ENCODE peak calls at places on chromosome 18, in six cellular contexts. Y, X, C, M, B and S are unnamed samples.
A peak's percentile ranks its signal among the peaks of the same experiment; 100 is the strongest.

GRCh38 chr18:3607309-3608098 is 157.5 kb downstream of the TGIF1 start:
- DNase-seq in X (no peak), M (no peak), Y (no peak), B (peak; percentile 31), C (no peak), S (no peak)

GRCh38 chr18:44954256-44954655 is 273.6 kb downstream of the SETBP1 start:
- DNase-seq in C (no peak), B (no peak), M (no peak), Y (no peak), X (no peak), S (no peak)

GRCh38 chr18:77061946-77062517 is 70.6 kb downstream of the MBP start:
- DNase-seq in C (no peak), Y (no peak), X (no peak), M (no peak), B (no peak), S (no peak)

GRCh38 chr18:54357082-54357659 is 487 bp downstream of the STARD6 start:
- DNase-seq in Y (no peak), C (no peak), B (no peak), X (no peak), M (no peak), S (no peak)

GRCh38 chr18:13500891-13501887 is 225.2 kb downstream of the FAM210A start:
- DNase-seq in M (peak; percentile 62), C (no peak), X (no peak), Y (peak; percentile 67), B (no peak), S (peak; percentile 63)

GRCh38 chr18:21289843-21290242 is 47.8 kb downstream of the GREB1L start:
- DNase-seq in M (no peak), X (no peak), Y (no peak), B (no peak), C (no peak), S (no peak)

GRCh38 chr18:32175265-32175664 is 14.6 kb upstream of the MEP1B start:
- DNase-seq in C (no peak), B (no peak), M (no peak), X (no peak), Y (no peak), S (no peak)

GRCh38 chr18:65091737-65092329 is 659.0 kb upstream of the CDH7 start:
- DNase-seq in C (no peak), X (no peak), Y (no peak), M (no peak), B (peak; percentile 1), S (peak; percentile 22)

GRCh38 chr18:77132369-77133050 is at the start of gene MBP:
- DNase-seq in X (peak; percentile 94), M (no peak), Y (peak; percentile 59), B (no peak), C (peak; percentile 85), S (peak; percentile 27)

GRCh38 chr18:59691996-59692395 is 5.2 kb downstream of the CCBE1 start:
- DNase-seq in Y (no peak), X (no peak), C (no peak), B (no peak), M (no peak), S (no peak)

GRCh38 chr18:51425475-51425874 is 228.0 kb upstream of the MEX3C start:
- DNase-seq in B (no peak), M (no peak), X (no peak), C (no peak), Y (no peak), S (no peak)

GRCh38 chr18:77099501-77100370 is 32.8 kb downstream of the MBP start:
- DNase-seq in C (peak; percentile 69), M (no peak), B (no peak), Y (no peak), X (no peak), S (no peak)

GRCh38 chr18:57927511-57927910 is 116.5 kb upstream of the NEDD4L start:
- DNase-seq in C (no peak), B (no peak), Y (no peak), X (no peak), M (no peak), S (no peak)

GRCh38 chr18:68701353-68701752 is 13.6 kb downstream of the TMX3 start:
- DNase-seq in C (no peak), B (no peak), M (no peak), X (no peak), Y (no peak), S (no peak)

GRCh38 chr18:68703326-68703725 is 11.6 kb downstream of the TMX3 start:
- DNase-seq in M (no peak), B (no peak), X (no peak), Y (no peak), C (no peak), S (no peak)

GRCh38 chr18:68694316-68694715 is 20.6 kb downstream of the TMX3 start:
- DNase-seq in C (no peak), B (no peak), Y (no peak), X (no peak), M (no peak), S (no peak)

GRCh38 chr18:68696937-68697336 is 18.0 kb downstream of the TMX3 start:
- DNase-seq in Y (no peak), B (no peak), X (no peak), M (no peak), C (no peak), S (no peak)

DNA sequence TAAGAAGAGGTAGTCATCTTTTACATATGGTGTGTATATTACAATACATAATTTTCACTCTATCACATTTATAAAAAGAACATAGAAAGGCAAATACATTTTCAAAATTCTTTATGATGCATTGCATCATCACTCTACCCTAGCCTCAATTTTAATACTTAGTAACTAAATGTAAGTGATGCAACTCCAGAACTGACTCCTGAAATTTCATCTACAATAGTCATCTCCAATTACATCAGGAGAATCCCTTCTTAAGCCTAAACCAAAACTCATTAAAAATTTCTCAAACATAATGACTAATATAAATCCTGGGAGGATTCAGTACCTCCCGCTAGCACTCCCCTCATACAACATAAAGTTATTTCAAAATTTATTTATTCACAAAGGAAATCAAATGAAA is 15.9 kb downstream of the TMX3 start:
- DNase-seq in M (peak; percentile 70), Y (no peak), X (no peak), C (no peak), B (no peak), S (peak; percentile 75)
- H3K4me1 ChIP-seq in M (no peaks in the 10 kb centered on the region), Y (no peaks in the 10 kb centered on the region), X (no peaks in the 10 kb centered on the region), C (no peaks in the 10 kb centered on the region), B (no peaks in the 10 kb centered on the region), S (no peaks in the 10 kb centered on the region)

GRCh38 chr18:63292844-63293683 is 26.5 kb downstream of the BCL2 start:
- DNase-seq in B (no peak), C (peak; percentile 72), Y (no peak), X (no peak), M (no peak), S (no peak)

GRCh38 chr18:63286926-63287325 is 32.6 kb downstream of the BCL2 start:
- DNase-seq in B (no peak), C (no peak), X (no peak), M (no peak), Y (no peak), S (no peak)

GRCh38 chr18:63293930-63294329 is 25.6 kb downstream of the BCL2 start:
- DNase-seq in C (no peak), M (no peak), B (no peak), X (no peak), Y (no peak), S (no peak)

GRCh38 chr18:63291278-63291677 is 28.3 kb downstream of the BCL2 start:
- DNase-seq in X (no peak), B (no peak), C (no peak), M (no peak), Y (no peak), S (no peak)

GRCh38 chr18:63290456-63291200 is 28.9 kb downstream of the BCL2 start:
- DNase-seq in B (no peak), X (no peak), M (no peak), Y (peak; percentile 37), C (peak; percentile 84), S (no peak)
- H3K4me1 ChIP-seq in B (no peaks in the 10 kb centered on the region), X (peaks cover 29% of the 10 kb centered on the region), M (peaks cover 18% of the 10 kb centered on the region), Y (no peaks in the 10 kb centered on the region), C (peaks cover 67% of the 10 kb centered on the region), S (no peaks in the 10 kb centered on the region)

GRCh38 chr18:55433688-55434087 is 154.3 kb downstream of the TCF4 start:
- DNase-seq in C (no peak), M (no peak), Y (no peak), B (no peak), X (no peak), S (no peak)
- H3K4me1 ChIP-seq in C (no peaks in the 10 kb centered on the region), M (peaks cover 19% of the 10 kb centered on the region), Y (no peaks in the 10 kb centered on the region), B (peaks cover 12% of the 10 kb centered on the region), X (peaks cover 5% of the 10 kb centered on the region), S (peaks cover 15% of the 10 kb centered on the region)

GRCh38 chr18:11749305-11749704 is 60.2 kb downstream of the GNAL start:
- DNase-seq in Y (no peak), C (no peak), X (no peak), B (no peak), M (no peak), S (no peak)

GRCh38 chr18:11750581-11751304 is 61.7 kb downstream of the GNAL start:
- DNase-seq in B (no peak), C (no peak), M (no peak), Y (no peak), X (no peak), S (no peak)

GRCh38 chr18:11750171-11750570 is 61.1 kb downstream of the GNAL start:
- DNase-seq in C (no peak), B (no peak), M (no peak), X (no peak), Y (no peak), S (no peak)

GRCh38 chr18:11747731-11748130 is 58.7 kb downstream of the GNAL start:
- DNase-seq in X (no peak), B (no peak), C (no peak), Y (no peak), M (no peak), S (no peak)

GRCh38 chr18:11747286-11747685 is 58.2 kb downstream of the GNAL start:
- DNase-seq in B (no peak), C (no peak), Y (no peak), M (no peak), X (no peak), S (no peak)
- H3K4me1 ChIP-seq in B (no peaks in the 10 kb centered on the region), C (no peaks in the 10 kb centered on the region), Y (no peaks in the 10 kb centered on the region), M (no peaks in the 10 kb centered on the region), X (peaks cover 5% of the 10 kb centered on the region), S (no peaks in the 10 kb centered on the region)

GRCh38 chr18:63155169-63155852 is 164.3 kb downstream of the BCL2 start:
- DNase-seq in X (peak; percentile 79), M (peak; percentile 44), C (peak; percentile 94), Y (no peak), B (peak; percentile 56), S (no peak)
- H3K4me1 ChIP-seq in X (peaks cover 9% of the 10 kb centered on the region), M (peaks cover 5% of the 10 kb centered on the region), C (peaks cover 99% of the 10 kb centered on the region), Y (peaks cover 20% of the 10 kb centered on the region), B (no peaks in the 10 kb centered on the region), S (peaks cover 3% of the 10 kb centered on the region)

DNA sequence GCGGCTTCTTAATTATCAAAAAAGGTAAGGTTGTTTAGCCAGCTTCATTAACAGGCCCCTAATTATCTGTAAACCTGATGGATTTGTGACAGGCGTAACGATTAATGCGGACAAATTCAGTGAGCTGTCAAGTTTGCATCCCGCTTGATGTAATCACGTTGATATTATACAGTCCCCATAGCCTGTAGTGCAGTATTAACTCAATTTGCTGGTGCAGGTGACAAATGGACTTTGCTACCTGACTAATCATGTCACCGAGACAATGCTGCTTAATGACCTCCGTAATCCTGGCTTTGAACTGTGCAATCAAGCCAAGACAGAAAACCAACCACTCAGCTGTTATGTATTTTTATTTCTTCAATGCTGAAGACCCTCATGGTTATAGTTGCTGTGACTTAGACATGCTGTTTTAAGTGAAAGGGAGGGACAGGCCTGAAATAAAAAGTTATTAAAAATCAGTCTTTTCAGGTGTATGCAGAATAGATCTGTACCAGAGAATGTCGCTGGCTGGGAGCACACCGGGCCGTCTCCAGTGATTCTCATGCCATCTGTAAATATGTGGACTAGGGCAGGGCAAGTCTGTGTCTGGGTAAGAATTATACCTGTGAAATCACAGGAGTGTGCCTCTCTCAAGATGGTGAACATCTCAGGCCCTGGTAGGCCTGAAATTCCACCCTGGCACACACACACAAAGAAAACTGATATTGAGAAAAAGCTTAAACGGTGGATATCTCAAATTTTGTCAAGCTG is 4.3 kb downstream of the TSHZ1 start:
- DNase-seq in M (no peak), C (no peak), X (no peak), Y (no peak), B (no peak), S (no peak)
- H3K4me1 ChIP-seq in M (peaks cover 23% of the 10 kb centered on the region), C (peaks cover 38% of the 10 kb centered on the region), X (peaks cover 61% of the 10 kb centered on the region), Y (peaks cover 4% of the 10 kb centered on the region), B (peaks cover 17% of the 10 kb centered on the region), S (peaks cover 35% of the 10 kb centered on the region)